ENCODE peak calls at places on chromosomes 7 and 10, in four cellular contexts. Q, U, X and I are unnamed samples.

GRCh38 chr7:105990726-105991465 is 27.8 kb downstream of the CDHR3 start:
- DNase-seq in Q (no peak), U (no peak), X (no peak), I (no peak)

GRCh38 chr10:77036993-77037734 is 600.4 kb downstream of the KCNMA1 start:
- DNase-seq in Q (no peak), U (no peak), X (no peak), I (no peak)

GRCh38 chr7:70355591-70356323 is 757.5 kb downstream of the AUTS2 start:
- DNase-seq in Q (no peak), U (no peak), X (no peak), I (no peak)

GRCh38 chr7:141715794-141716689 is 7.9 kb downstream of the WEE2 start:
- DNase-seq in Q (no peak), U (no peak), X (no peak), I (no peak)

GRCh38 chr7:142855756-142856564 is 1.1 kb downstream of the EPHB6 start:
- DNase-seq in Q (no peak), U (no peak), X (no peak), I (no peak)

GRCh38 chr10:90051053-90051452 is 349.7 kb downstream of the KIF20B start:
- DNase-seq in Q (peak; percentile 41), U (no peak), X (no peak), I (no peak)

GRCh38 chr10:72351479-72351878 is 3.2 kb downstream of the DNAJB12 start:
- DNase-seq in Q (no peak), U (no peak), X (no peak), I (no peak)

GRCh38 chr7:151339651-151340377 is 1.8 kb upstream of the NUB1 start:
- DNase-seq in Q (no peak), U (no peak), X (no peak), I (no peak)

GRCh38 chr10:88886557-88886956 is 6.5 kb downstream of the STAMBPL1 start:
- DNase-seq in Q (no peak), U (no peak), X (no peak), I (peak; percentile 28)

GRCh38 chr10:109149666-109150350 is 773.5 kb downstream of the XPNPEP1 start:
- DNase-seq in Q (no peak), U (no peak), X (no peak), I (no peak)

GRCh38 chr7:2201686-2202360 is 30.9 kb downstream of the MAD1L1 start:
- DNase-seq in Q (no peak), U (no peak), X (no peak), I (peak; percentile 44)

GRCh38 chr10:114801411-114801813 is 20.2 kb upstream of the FHIP2A start:
- DNase-seq in Q (no peak), U (peak; percentile 15), X (no peak), I (no peak)

GRCh38 chr10:103394180-103394579 is 2.1 kb downstream of the ATP5MK start:
- DNase-seq in Q (no peak), U (no peak), X (no peak), I (no peak)

GRCh38 chr7:19957664-19958063 is 184.2 kb upstream of the TMEM196 start:
- DNase-seq in Q (no peak), U (no peak), X (no peak), I (no peak)

GRCh38 chr7:81926154-81926553 is 156.3 kb upstream of the HGF start:
- DNase-seq in Q (no peak), U (no peak), X (no peak), I (no peak)

GRCh38 chr7:106125417-106125816 is 13.3 kb upstream of the SYPL1 start:
- DNase-seq in Q (no peak), U (no peak), X (no peak), I (no peak)

GRCh38 chr10:110733256-110733952 is 89.3 kb downstream of the RBM20 start:
- DNase-seq in Q (no peak), U (no peak), X (no peak), I (no peak)

GRCh38 chr7:43756368-43757072 is 2.0 kb upstream of the BLVRA start:
- DNase-seq in Q (no peak), U (no peak), X (no peak), I (no peak)

GRCh38 chr10:19325581-19325980 is 277.0 kb downstream of the MALRD1 start:
- DNase-seq in Q (no peak), U (no peak), X (no peak), I (no peak)

GRCh38 chr10:75623310-75623940 is 192.0 kb downstream of the LRMDA start:
- DNase-seq in Q (no peak), U (no peak), X (no peak), I (no peak)

GRCh38 chr7:34096777-34097176 is 191.4 kb downstream of the BMPER start:
- DNase-seq in Q (no peak), U (no peak), X (no peak), I (no peak)